ENCODE peak calls at places on chromosomes 2 and 18, in seven cellular contexts. E is activated CD8-positive, alpha-beta T cell treated with anti-CD3 and anti-CD28 coated beads for 36 hours; C is osteocyte; G is OCI-LY7; Z is kidney; M is ovary; Q is pancreas. R is an unnamed sample.

GRCh38 chr2:46555011-46555410 is 75.6 kb downstream of the TMEM247 start:
- DNase-seq in E (peak), C (no peak), G (peak), Z (no peak), M (no peak), Q (no peak), R (no peak)

GRCh38 chr18:40904295-40904694 is 1050.7 kb upstream of the PIK3C3 start:
- DNase-seq in E (no peak), C (no peak), G (no peak), Z (no peak), M (no peak), Q (no peak), R (no peak)

GRCh38 chr2:239937866-239938640 is 87.1 kb downstream of the NDUFA10 start:
- DNase-seq in E (no peak), C (peak), G (no peak), Z (peak), M (peak), Q (peak), R (no peak)

GRCh38 chr2:163407296-163407695 is 328.5 kb downstream of the FIGN start:
- DNase-seq in E (no peak), C (no peak), G (no peak), Z (no peak), M (no peak), Q (no peak), R (no peak)

GRCh38 chr2:191070276-191070675 is 56.3 kb upstream of the STAT1 start:
- DNase-seq in E (no peak), C (no peak), G (no peak), Z (no peak), M (no peak), Q (no peak), R (no peak)

GRCh38 chr2:154324601-154325000 is 373.9 kb upstream of the KCNJ3 start:
- DNase-seq in E (no peak), C (no peak), G (no peak), Z (no peak), M (no peak), Q (no peak), R (no peak)

GRCh38 chr2:146323564-146323963 is 1521.3 kb upstream of the ACVR2A start:
- DNase-seq in E (no peak), C (no peak), G (no peak), Z (no peak), M (no peak), Q (no peak), R (no peak)

GRCh38 chr2:161104054-161104553 is 56.1 kb upstream of the TANK start:
- DNase-seq in E (no peak), C (no peak), G (peak), Z (no peak), M (no peak), Q (no peak), R (no peak)

GRCh38 chr18:78238404-78239089 is 741.1 kb upstream of the SALL3 start:
- DNase-seq in E (peak), C (no peak), G (no peak), Z (no peak), M (no peak), Q (no peak), R (no peak)

GRCh38 chr2:26562811-26563645 is 78.1 kb downstream of the CIB4 start:
- DNase-seq in E (no peak), C (peak), G (no peak), Z (peak), M (no peak), Q (no peak), R (no peak)

GRCh38 chr2:47344890-47345583 is 57.9 kb upstream of the MSH2 start:
- DNase-seq in E (no peak), C (no peak), G (no peak), Z (peak), M (peak), Q (peak), R (no peak)

GRCh38 chr2:222300725-222301295 is 2.0 kb upstream of the PAX3 start:
- DNase-seq in E (no peak), C (no peak), G (no peak), Z (no peak), M (no peak), Q (no peak), R (no peak)

GRCh38 chr2:46967990-46968647 is 52.5 kb upstream of the MCFD2 start:
- DNase-seq in E (no peak), C (peak), G (no peak), Z (peak), M (peak), Q (no peak), R (no peak)

GRCh38 chr2:27566628-27567027 is 16.2 kb upstream of the ZNF512 start:
- DNase-seq in E (no peak), C (no peak), G (no peak), Z (no peak), M (no peak), Q (no peak), R (no peak)

GRCh38 chr2:63589148-63589972 is 597 bp downstream of the MDH1 start:
- DNase-seq in E (no peak), C (no peak), G (peak), Z (no peak), M (no peak), Q (no peak), R (no peak)

GRCh38 chr2:183209395-183210028 is 85.3 kb downstream of the NUP35 start:
- DNase-seq in E (no peak), C (no peak), G (no peak), Z (no peak), M (no peak), Q (no peak), R (no peak)

GRCh38 chr18:77857926-77858325 is 608.3 kb downstream of the GALR1 start:
- DNase-seq in E (no peak), C (no peak), G (no peak), Z (no peak), M (no peak), Q (no peak), R (no peak)

GRCh38 chr2:215659650-215660049 is 223.8 kb upstream of the FN1 start:
- DNase-seq in E (no peak), C (no peak), G (no peak), Z (no peak), M (no peak), Q (no peak), R (no peak)

GRCh38 chr2:207617011-207617671 is 8.1 kb downstream of the METTL21A start:
- DNase-seq in E (no peak), C (no peak), G (no peak), Z (no peak), M (no peak), Q (no peak), R (no peak)

GRCh38 chr2:232795920-232796319 is 19.6 kb upstream of the KCNJ13 start:
- DNase-seq in E (no peak), C (no peak), G (no peak), Z (no peak), M (no peak), Q (no peak), R (no peak)

GRCh38 chr2:242032780-242033656 is 163.5 kb downstream of the RTP5 start:
- DNase-seq in E (no peak), C (peak), G (no peak), Z (no peak), M (no peak), Q (no peak), R (no peak)

GRCh38 chr18:22253676-22254075 is 84.3 kb downstream of the GATA6 start:
- DNase-seq in E (no peak), C (no peak), G (no peak), Z (peak), M (no peak), Q (no peak), R (no peak)

DNA sequence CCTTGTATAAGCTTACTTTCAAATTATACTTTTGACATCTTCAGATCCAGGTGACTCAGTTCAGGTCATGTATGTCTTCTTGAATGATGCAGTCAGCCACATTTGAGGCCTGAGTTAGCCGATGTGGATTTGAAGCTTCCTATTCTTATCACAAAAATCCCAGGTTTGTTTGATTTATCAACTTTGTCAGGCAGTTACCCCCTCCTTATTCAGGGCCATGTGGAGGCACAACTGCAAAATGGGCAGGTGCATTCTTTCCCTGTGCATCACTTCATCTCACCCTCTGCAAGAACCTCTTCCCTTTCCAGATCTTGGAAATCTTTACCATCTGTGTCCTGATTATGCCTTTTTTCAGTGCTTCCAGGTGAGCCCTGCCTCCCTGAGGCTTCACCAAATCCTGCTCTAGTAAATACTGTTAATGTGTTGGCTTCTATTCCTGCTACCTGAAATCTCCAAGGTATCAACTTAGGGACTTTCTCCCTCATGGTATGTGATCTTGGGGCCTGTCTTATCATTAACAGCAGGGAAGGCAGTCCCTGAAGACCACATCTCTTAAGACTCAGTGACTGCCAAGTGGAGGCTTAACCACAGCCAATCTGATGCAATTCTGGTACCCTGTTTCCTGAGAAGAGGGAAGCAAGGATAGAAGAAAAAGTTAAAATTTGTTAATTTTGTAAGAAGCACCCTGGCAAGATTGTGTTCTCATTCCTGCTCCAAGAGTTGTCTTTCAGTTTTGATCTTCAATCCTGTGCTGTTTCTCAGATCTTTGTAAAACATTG is 9.4 kb upstream of the ARHGAP28 start:
- DNase-seq in E (no peak), C (no peak), G (no peak), Z (no peak), M (no peak), Q (no peak), R (no peak)
- TF ChIP-seq CTCF in E (no peak), C (no peak), G (no peak), Z (no peak), M (no peak), Q (no peak), R (no peak)

GRCh38 chr2:124804014-124804940 is 779.2 kb downstream of the CNTNAP5 start:
- DNase-seq in E (no peak), C (no peak), G (peak), Z (no peak), M (no peak), Q (no peak), R (no peak)
- TF ChIP-seq CTCF in E (peak), C (peak), G (peak), Z (peak), M (no peak), Q (peak), R (no peak)

DNA sequence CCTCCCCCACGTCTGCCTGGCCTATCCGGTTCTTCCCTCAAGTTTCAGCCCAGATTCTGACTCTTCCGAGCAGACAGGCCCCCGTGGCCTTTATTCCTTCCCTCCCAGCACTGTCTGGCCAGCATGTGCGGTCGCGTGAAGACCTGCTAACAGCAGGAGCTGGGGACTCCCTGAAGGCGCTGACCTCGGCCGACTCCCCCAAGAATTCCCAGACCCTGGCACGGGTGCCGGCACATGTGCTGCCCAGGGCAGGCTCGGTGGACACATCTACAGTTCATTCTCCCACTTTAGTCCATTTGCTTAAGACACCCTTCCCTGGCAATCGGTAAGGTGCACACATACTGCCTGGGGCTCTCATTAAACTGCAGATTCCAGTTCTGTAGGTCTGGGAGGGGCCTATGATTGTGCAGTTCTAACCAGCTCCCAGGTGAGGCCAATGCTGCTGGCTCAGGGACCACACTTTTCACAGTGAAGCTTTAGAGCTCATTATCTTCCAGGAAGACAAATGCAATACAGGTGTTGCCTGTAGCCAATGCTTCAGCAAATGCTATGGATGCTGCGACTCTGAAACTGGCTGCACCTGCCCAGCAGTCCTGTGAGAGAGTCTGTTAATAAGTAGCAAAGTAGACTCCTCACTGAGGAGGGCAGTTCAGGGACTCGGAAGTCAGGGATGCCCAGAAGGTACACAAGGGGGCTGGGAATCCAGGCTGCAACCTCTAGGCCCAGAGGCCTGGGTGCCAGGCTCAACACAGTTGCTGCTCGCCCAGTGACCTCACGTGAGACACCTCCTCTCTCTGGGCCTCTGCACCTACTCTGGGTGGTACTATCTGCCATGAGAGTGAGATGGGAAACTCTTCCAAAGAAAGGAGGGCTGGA is 45.4 kb upstream of the TAF1B start:
- DNase-seq in E (no peak), C (no peak), G (no peak), Z (peak), M (no peak), Q (peak), R (no peak)
- TF ChIP-seq CTCF in E (no peak), C (no peak), G (no peak), Z (no peak), M (no peak), Q (no peak), R (no peak)

DNA sequence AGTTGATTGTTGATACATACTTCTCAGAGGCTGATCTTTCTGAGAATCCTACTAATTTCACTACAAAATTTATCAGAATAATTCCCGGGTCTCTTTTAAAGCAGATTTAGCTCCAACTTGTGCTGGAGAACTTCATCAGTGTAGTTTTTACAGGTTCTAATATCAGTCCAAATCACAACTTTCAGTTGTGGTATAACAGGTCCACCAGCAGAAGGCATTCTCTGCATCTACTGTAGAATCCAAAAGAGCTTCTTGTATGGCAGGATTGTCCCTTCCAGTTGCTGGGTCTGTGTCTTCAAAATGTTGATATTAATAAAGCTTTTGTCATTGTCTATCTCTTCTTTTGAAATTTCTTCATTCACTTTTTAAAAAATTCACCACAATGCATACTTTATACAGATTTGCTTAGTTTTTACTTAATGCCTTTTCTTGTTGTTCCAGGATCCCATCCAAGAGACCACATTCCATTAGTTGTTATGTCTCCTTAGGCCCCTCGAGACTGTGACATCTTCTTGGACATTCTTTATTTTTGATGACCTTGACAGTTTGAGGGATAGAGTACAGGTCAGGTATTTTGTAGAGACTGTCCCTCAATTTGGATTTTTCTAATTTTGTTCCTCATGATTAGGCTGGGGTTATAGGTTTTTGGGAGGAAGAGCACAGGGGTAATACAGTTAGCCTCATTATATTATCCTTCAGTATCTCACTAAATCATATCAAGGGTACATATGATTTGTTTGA is 490.5 kb upstream of the MEX3C start:
- DNase-seq in E (no peak), C (no peak), G (no peak), Z (no peak), M (no peak), Q (no peak), R (no peak)
- TF ChIP-seq CTCF in E (no peak), C (no peak), G (peak), Z (no peak), M (no peak), Q (no peak), R (no peak)

GRCh38 chr2:219851801-219852481 is 224.5 kb downstream of the SLC4A3 start:
- DNase-seq in E (no peak), C (no peak), G (no peak), Z (no peak), M (peak), Q (no peak), R (no peak)

GRCh38 chr2:219856602-219857001 is 229.2 kb downstream of the SLC4A3 start:
- DNase-seq in E (no peak), C (no peak), G (no peak), Z (no peak), M (no peak), Q (no peak), R (no peak)

DNA sequence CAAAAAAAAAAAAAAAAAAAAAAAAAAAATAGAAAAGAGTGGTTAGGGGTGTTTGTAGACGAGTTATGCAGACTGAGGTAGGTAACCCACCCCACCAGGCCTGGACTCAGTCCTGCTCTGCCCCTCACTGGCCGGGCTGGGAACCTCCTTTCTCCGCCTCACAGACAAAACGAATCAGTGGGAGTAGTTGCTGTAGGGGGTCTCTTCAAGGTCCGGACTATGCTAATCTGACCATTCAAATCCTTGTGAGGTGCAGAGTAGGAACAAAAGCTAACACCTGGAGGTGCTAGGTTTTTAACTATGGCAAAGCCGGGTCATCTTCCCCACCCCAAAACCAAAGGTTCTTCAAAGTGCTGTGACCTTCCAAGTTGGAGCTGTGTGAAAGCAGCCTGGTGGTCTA is 223.7 kb downstream of the SLC4A3 start:
- DNase-seq in E (no peak), C (no peak), G (no peak), Z (no peak), M (no peak), Q (no peak), R (no peak)
- TF ChIP-seq CTCF in E (no peak), C (no peak), G (no peak), Z (no peak), M (no peak), Q (no peak), R (no peak)

GRCh38 chr18:62196079-62196478 is 9.0 kb downstream of the RELCH start:
- DNase-seq in E (no peak), C (no peak), G (no peak), Z (no peak), M (no peak), Q (no peak), R (no peak)
- TF ChIP-seq CTCF in E (no peak), C (no peak), G (no peak), Z (no peak), M (no peak), Q (no peak), R (no peak)

DNA sequence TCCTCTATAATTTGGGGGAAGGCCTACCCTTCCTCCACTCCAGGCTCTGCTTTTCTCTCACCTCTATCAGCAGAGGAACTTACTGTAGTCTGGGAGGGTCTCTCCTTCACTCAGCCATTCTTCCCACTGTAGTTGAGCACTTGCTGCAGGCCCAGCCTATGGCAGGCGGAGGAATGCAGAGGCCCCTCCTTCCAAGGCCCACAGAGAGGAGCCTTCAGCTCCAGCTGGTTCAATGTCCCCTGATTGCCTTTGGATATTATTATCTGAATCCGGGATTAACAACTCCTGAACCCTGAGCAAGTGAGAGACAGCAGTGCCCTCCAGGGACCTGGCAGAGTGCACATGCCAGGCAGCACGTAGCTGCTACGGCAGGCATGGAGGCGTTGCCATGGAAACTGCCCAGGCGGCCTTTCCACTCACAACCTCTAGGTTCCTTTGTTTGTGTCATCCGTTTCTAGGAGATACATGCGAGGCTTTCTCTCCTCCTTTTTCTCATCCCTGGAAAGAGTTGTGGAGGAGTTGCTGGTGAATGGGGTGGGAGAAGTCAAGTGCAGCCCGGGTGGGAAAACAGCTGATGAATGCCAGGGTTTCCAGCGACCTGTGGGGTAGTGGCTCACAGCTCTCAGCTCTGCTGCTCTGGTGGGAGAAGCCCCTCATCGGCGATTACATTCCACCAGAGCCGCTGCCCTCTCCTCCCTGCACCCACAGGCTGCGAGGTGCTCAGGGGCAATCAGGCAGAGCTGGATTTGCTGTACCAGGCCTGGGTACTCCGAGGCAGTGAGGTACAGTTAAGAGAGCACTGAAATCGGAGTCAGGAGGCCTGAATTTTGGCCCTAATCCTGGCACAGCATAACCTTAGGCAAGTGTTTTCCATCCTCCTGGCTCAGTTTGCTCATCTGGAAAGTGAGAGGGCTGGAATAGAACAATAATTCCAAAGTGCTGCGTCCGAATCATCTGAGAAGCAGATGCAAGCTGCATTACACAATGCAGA is 55.3 kb upstream of the HK2 start:
- DNase-seq in E (peak), C (no peak), G (no peak), Z (no peak), M (no peak), Q (no peak), R (no peak)
- TF ChIP-seq CTCF in E (no peak), C (no peak), G (no peak), Z (no peak), M (no peak), Q (no peak), R (no peak)

DNA sequence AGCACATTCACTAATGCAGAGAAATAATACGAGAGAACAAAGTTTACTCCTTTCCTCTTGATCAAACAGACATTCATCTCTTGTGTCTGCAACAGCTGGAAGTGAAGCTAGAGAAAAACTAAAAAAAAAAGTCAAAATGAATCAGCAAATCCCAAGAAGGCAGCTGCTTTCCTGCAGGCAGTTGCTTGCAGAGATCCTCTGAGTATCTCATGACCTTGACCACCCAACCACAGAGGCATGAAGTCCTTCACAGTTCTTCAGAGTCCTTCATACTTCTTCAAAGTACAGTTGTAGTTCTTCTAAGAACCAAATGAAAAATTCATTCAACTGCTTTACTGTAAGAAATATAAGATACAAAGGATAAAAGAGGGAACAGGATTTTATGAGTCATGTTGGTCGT is 97.2 kb upstream of the ACVR1C start:
- DNase-seq in E (no peak), C (no peak), G (no peak), Z (no peak), M (no peak), Q (no peak), R (no peak)
- TF ChIP-seq CTCF in E (no peak), C (no peak), G (no peak), Z (no peak), M (no peak), Q (no peak), R (no peak)

R was measured in activated B cell treated with CpG ODN at 0.5 μM for 24 hours.